ENCODE peak calls at places on chromosomes 11 and 22, in six cellular contexts. U is frontal cortex; P is stimulated activated CD4-positive, alpha-beta T cell treated with anti-CD3 and anti-CD28 coated beads, Interleukin-15, amount 100 ng/mL, for 1 hour; F is neural progenitor cell; J is mucosa of gallbladder; T is lung. X is an unnamed sample.

GRCh38 chr22:30943368-30943767 is 25.2 kb downstream of the MORC2 start:
- DNase-seq in T (no peak), J (no peak), F (no peak), U (no peak), P (no peak), X (no peak)

GRCh38 chr11:99893803-99894202 is 793.3 kb upstream of the ARHGAP42 start:
- DNase-seq in J (no peak), U (no peak), F (no peak), T (no peak), P (no peak), X (no peak)

GRCh38 chr11:119055901-119056300 is 1.1 kb downstream of the HYOU1 start:
- DNase-seq in J (no peak), U (no peak), P (no peak), F (peak), T (no peak), X (no peak)

GRCh38 chr22:46462726-46463371 is 74.6 kb downstream of the CELSR1 start:
- DNase-seq in P (no peak), T (no peak), F (no peak), U (no peak), J (no peak), X (no peak)

GRCh38 chr11:116707746-116708145 is 65.0 kb downstream of the BUD13 start:
- DNase-seq in T (no peak), P (no peak), F (no peak), U (no peak), J (no peak), X (no peak)

GRCh38 chr22:24414984-24415945 is 12.1 kb upstream of the ADORA2A start:
- DNase-seq in F (no peak), J (no peak), T (no peak), P (no peak), U (no peak), X (no peak)

GRCh38 chr22:40348025-40348658 is 1.8 kb downstream of the ADSL start:
- DNase-seq in P (peak), J (peak), U (peak), F (peak), T (no peak), X (no peak)

GRCh38 chr22:39097098-39098020 is at the start of gene APOBEC3H:
- DNase-seq in U (peak), T (peak), F (no peak), J (peak), P (no peak), X (peak)

GRCh38 chr11:8679006-8679405 is 3.5 kb downstream of the TRIM66 start:
- DNase-seq in U (no peak), J (no peak), F (no peak), P (no peak), T (no peak), X (no peak)

GRCh38 chr11:69889400-69890372 is 70.5 kb upstream of the FGF3 start:
- DNase-seq in F (peak), T (no peak), P (no peak), J (no peak), U (no peak), X (no peak)

GRCh38 chr11:91981995-91982394 is 242.6 kb upstream of the FAT3 start:
- DNase-seq in J (peak), F (no peak), U (no peak), T (peak), P (no peak), X (peak)

GRCh38 chr11:72703281-72704008 is 29.2 kb upstream of the PDE2A start:
- DNase-seq in T (no peak), F (peak), J (peak), P (no peak), U (peak), X (peak)

GRCh38 chr11:5880329-5880728 is at the start of gene OR52E4:
- DNase-seq in T (no peak), U (no peak), P (no peak), J (no peak), F (no peak), X (no peak)

GRCh38 chr11:75429902-75430691 is 2.9 kb downstream of the KLHL35 start:
- DNase-seq in F (peak), J (peak), T (peak), U (peak), P (peak), X (peak)

GRCh38 chr11:72736452-72737069 is 15.6 kb downstream of the ARAP1 start:
- DNase-seq in T (peak), P (peak), J (peak), U (no peak), F (no peak), X (no peak)

GRCh38 chr22:45597460-45598192 is 74.0 kb upstream of the ATXN10 start:
- DNase-seq in T (no peak), F (no peak), U (no peak), J (no peak), P (no peak), X (peak)